ENCODE peak calls at places on chromosomes 12 and 14, in ten cellular contexts. C is CD8-positive, alpha-beta T cell; G is DND-41; Z is lower leg skin; M is psoas muscle; H is fibroblast of lung; S is fibroblast of the aortic adventitia; Q is mammary epithelial cell; P is AG04450; Y is GM06990. F is an unnamed sample.

GRCh38 chr14:52706724-52707706 is at the start of gene PSMC6:
- DNase-seq in C (peak), G (peak), Z (peak), M (peak), H (peak), S (peak), Q (peak), P (peak), Y (peak), F (peak)

GRCh38 chr14:72892879-72893635 is 844 bp downstream of the DPF3 start:
- DNase-seq in C (peak), G (peak), Z (no peak), M (peak), H (no peak), S (peak), Q (peak), P (no peak), Y (peak), F (peak)

GRCh38 chr12:53267309-53268008 is 640 bp upstream of the ESPL1 start:
- DNase-seq in C (no peak), G (no peak), Z (no peak), M (peak), H (no peak), S (no peak), Q (no peak), P (no peak), Y (no peak), F (no peak)

GRCh38 chr14:54944737-54945391 is 42.2 kb upstream of the GCH1 start:
- DNase-seq in C (no peak), G (no peak), Z (no peak), M (no peak), H (no peak), S (no peak), Q (no peak), P (no peak), Y (no peak), F (no peak)

GRCh38 chr12:3490848-3491382 is at the start of gene PRMT8:
- DNase-seq in C (no peak), G (no peak), Z (no peak), M (no peak), H (peak), S (no peak), Q (peak), P (no peak), Y (no peak), F (no peak)

GRCh38 chr14:76701981-76702380 is 59.3 kb upstream of the VASH1 start:
- DNase-seq in C (no peak), G (no peak), Z (peak), M (peak), H (no peak), S (peak), Q (no peak), P (no peak), Y (no peak), F (no peak)

GRCh38 chr14:61694039-61694438 is 1.3 kb upstream of the HIF1A start:
- DNase-seq in C (no peak), G (no peak), Z (no peak), M (no peak), H (no peak), S (no peak), Q (no peak), P (no peak), Y (no peak), F (no peak)

GRCh38 chr12:15754233-15754632 is 35.0 kb downstream of the EPS8 start:
- DNase-seq in C (no peak), G (no peak), Z (no peak), M (no peak), H (peak), S (peak), Q (no peak), P (no peak), Y (no peak), F (no peak)

GRCh38 chr12:39743655-39744054 is 124.1 kb upstream of the ABCD2 start:
- DNase-seq in C (no peak), G (no peak), Z (no peak), M (no peak), H (no peak), S (no peak), Q (no peak), P (no peak), Y (no peak), F (no peak)

GRCh38 chr12:31362759-31363415 is 36.9 kb upstream of the SINHCAF start:
- DNase-seq in C (no peak), G (peak), Z (no peak), M (no peak), H (no peak), S (no peak), Q (peak), P (no peak), Y (peak), F (peak)

GRCh38 chr14:104787736-104788532 is 7.6 kb downstream of the AKT1 start:
- DNase-seq in C (no peak), G (no peak), Z (no peak), M (no peak), H (no peak), S (no peak), Q (no peak), P (no peak), Y (no peak), F (no peak)

GRCh38 chr12:105369014-105369413 is 38.5 kb downstream of the C12orf75 start:
- DNase-seq in C (no peak), G (no peak), Z (no peak), M (no peak), H (peak), S (peak), Q (peak), P (peak), Y (no peak), F (no peak)

GRCh38 chr12:133080051-133080618 is 588 bp upstream of the ZNF140 start:
- DNase-seq in C (peak), G (peak), Z (peak), M (peak), H (peak), S (peak), Q (peak), P (peak), Y (peak), F (peak)
- TF ChIP-seq CTCF in C (no peak), G (peak), Z (no peak), M (no peak), H (no peak), S (peak), Q (no peak), P (peak), Y (no peak), F (peak)

GRCh38 chr12:109807954-109808353 is 25.2 kb downstream of the TRPV4 start:
- DNase-seq in C (no peak), G (no peak), Z (no peak), M (no peak), H (no peak), S (no peak), Q (no peak), P (no peak), Y (no peak), F (no peak)

GRCh38 chr12:109811624-109811995 is 21.6 kb downstream of the TRPV4 start:
- DNase-seq in C (no peak), G (no peak), Z (no peak), M (no peak), H (no peak), S (no peak), Q (no peak), P (no peak), Y (no peak), F (no peak)

GRCh38 chr12:109810954-109811623 is 22.1 kb downstream of the TRPV4 start:
- DNase-seq in C (no peak), G (no peak), Z (no peak), M (no peak), H (no peak), S (no peak), Q (no peak), P (no peak), Y (no peak), F (no peak)

GRCh38 chr12:109804820-109805761 is 28.1 kb downstream of the TRPV4 start:
- DNase-seq in C (peak), G (peak), Z (peak), M (peak), H (peak), S (peak), Q (peak), P (no peak), Y (peak), F (peak)

DNA sequence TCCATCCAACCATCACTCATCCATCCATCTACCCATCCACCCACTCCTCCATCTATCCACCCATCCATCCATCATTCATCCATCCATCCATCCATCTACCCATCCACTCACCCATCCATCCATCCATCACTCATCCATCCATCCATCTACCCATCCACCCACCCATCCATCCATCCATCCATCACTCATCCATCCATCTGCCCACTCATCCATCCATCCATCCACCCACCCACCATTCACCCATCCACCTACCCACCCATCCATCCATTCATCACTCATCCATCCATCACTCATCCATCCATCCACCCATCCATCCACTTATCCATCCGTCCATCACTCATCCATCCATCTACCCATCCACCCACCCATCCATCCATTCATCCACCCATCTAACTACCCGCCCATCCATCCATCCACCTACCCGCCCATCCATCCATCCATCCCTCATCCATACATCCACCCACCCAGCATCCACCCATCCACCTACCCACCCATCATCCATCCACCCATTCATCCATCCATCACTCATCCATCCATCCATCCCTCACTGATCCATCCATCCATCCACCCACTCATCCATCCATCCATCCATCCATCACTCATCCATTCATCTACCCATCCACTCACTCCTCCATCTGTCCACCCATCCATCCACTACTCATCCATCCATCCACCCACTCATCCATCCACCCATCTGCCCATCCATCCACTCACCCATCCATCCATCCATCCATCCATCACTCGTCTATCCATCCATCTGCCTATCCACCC is 24.1 kb downstream of the TRPV4 start:
- DNase-seq in C (no peak), G (no peak), Z (no peak), M (no peak), H (no peak), S (no peak), Q (no peak), P (no peak), Y (no peak), F (no peak)
- H3K4me3 ChIP-seq in C (no peak), G (no peak), Z (no peak), M (no peak), H (no peak), S (no peak), Q (no peak), P (no peak), Y (no peak), F (no peak)

GRCh38 chr12:8912910-8913309 is 1.4 kb upstream of the PHC1 start:
- DNase-seq in C (no peak), G (no peak), Z (no peak), M (no peak), H (no peak), S (no peak), Q (peak), P (no peak), Y (no peak), F (peak)
- TF ChIP-seq CTCF in C (peak), G (no peak), Z (no peak), M (no peak), H (peak), S (peak), Q (peak), P (peak), Y (no peak), F (peak)

GRCh38 chr12:121799842-121800693 is 3.7 kb upstream of the SETD1B start:
- DNase-seq in C (peak), G (peak), Z (peak), M (peak), H (peak), S (peak), Q (peak), P (peak), Y (peak), F (peak)

GRCh38 chr12:121796855-121797751 is 3.6 kb upstream of the RHOF start:
- DNase-seq in C (no peak), G (no peak), Z (peak), M (peak), H (peak), S (peak), Q (peak), P (no peak), Y (no peak), F (no peak)

GRCh38 chr12:121798807-121799174 is 5.0 kb upstream of the SETD1B start:
- DNase-seq in C (no peak), G (no peak), Z (peak), M (no peak), H (no peak), S (no peak), Q (no peak), P (no peak), Y (no peak), F (no peak)

GRCh38 chr12:121799175-121799841 is 4.5 kb upstream of the SETD1B start:
- DNase-seq in C (peak), G (peak), Z (peak), M (peak), H (peak), S (peak), Q (peak), P (no peak), Y (no peak), F (peak)

DNA sequence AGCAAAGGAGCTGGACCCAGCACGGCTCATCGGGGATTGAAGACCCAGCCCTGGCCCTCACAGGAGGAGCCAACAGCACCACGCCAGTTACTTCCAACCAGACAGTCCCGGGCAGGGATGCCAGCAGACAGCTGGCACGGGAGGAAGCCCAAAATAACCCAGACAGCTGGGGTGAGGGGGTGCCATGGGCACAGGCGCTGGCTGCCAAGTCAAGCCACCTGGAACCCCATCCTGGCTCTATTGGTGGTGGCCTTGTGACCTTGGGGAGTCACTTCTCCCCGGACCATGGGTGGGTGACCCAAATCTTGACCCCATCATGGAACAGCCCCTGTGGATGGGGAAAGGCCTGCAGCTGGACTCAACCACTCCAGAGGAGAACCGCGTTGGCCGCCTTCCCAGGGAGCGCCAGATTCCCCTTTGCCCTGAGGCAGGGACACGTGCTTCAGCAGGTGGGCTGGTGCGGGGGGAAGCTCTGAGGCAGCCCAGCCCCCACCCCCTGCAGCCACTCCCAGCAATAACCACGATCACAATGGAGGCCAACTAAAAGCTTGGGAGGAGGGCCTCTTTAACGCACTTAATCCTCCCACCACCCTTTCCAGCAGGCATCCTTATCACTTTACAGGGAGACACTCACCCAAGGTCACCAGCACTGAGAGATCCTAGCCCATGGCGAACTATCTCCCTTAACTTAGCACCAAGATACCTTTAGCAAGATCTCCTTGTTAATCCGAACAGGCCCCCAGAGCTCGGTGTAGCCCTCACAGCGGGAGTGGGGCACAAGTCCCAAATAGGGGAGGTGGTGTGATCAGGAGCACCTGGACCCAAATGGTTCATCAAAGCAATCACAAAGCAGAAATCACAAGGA is 4.7 kb upstream of the RHOF start:
- DNase-seq in C (no peak), G (peak), Z (peak), M (peak), H (peak), S (peak), Q (no peak), P (no peak), Y (peak), F (no peak)
- H3K4me3 ChIP-seq in C (peak), G (peak), Z (no peak), M (peak), H (peak), S (peak), Q (peak), P (peak), Y (no peak), F (no peak)

DNA sequence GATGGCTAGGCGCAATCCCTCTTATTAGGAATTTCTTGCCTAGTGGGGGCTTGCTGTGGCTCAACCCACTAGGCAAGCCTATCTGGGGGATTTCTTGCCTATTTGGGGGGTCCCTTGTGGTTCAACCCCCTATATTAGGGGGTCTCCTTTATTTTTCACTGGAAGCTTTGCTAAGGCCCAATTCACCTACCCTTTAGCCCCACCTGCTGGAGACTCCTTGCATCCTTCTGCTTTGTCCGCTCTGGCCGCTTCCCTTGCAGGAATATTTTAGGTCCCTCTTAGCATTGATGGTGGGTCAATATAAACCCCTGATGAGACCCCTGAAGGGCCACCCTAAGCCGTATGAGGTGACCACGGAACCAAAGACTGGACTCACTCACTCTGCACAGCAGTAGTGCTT is 1552.1 kb downstream of the AACS start:
- DNase-seq in C (no peak), G (no peak), Z (no peak), M (no peak), H (no peak), S (no peak), Q (no peak), P (no peak), Y (no peak), F (no peak)
- TF ChIP-seq CTCF in C (no peak), G (peak), Z (no peak), M (no peak), H (peak), S (no peak), Q (no peak), P (no peak), Y (peak), F (peak)

DNA sequence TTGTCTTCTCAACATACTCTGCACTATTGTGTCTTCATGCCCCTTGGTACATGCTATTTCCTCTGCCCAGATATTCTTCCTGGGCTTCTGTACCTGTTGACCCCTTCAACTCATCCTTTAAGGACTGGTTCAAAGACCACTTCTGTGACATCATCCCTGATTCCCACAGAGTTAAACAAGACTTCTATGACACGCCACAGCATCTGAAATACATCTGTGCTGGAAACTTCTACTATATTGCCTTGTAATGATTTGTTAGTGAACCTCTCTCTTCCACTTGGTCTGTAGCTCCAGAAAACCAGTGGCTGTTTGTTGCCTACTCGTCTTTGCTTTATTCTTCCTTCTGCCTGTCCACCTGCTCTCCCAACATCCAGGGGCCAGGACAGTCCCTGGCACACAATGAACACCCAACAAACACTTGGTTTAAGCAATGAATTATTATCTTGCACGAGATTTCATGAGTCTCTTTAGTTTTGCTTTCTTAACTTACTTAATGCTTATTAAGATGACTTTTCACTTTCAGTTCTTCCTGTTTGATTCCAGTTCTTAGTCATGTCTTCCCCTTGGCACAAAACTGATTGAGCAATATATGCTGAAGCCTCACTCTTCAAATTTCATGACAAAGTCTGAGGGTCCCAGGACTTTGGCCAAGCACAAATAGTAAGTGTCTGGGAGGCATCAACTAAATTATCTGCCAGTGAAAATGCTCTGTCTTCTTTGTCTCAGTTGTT is 485.9 kb downstream of the APAF1 start:
- DNase-seq in C (no peak), G (no peak), Z (no peak), M (no peak), H (peak), S (no peak), Q (no peak), P (no peak), Y (peak), F (peak)
- H3K4me3 ChIP-seq in C (no peak), G (no peak), Z (no peak), M (peak), H (no peak), S (no peak), Q (no peak), P (no peak), Y (peak), F (peak)

DNA sequence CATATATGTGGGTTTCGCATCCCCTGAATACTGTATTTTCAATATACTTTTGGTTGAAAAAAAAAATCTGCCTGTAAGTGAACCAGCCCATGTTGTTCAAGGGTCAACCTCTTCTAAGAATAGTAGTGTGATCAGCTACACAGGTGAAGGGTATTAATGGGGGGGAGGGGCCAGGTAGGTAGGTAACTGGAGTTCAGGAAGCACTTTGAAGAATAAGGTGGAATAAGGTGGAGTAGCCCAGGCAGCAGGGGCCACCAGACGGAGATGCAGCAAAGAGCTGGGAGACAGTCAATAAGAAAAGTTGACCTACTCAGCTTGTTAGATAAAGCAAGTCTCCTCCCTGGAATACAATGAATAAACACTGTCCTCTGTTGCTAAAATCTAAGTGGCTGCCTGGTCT is 9.3 kb downstream of the LDHB start:
- DNase-seq in C (no peak), G (no peak), Z (no peak), M (no peak), H (no peak), S (no peak), Q (no peak), P (no peak), Y (no peak), F (no peak)
- TF ChIP-seq CTCF in C (no peak), G (no peak), Z (no peak), M (no peak), H (no peak), S (no peak), Q (no peak), P (no peak), Y (no peak), F (no peak)

DNA sequence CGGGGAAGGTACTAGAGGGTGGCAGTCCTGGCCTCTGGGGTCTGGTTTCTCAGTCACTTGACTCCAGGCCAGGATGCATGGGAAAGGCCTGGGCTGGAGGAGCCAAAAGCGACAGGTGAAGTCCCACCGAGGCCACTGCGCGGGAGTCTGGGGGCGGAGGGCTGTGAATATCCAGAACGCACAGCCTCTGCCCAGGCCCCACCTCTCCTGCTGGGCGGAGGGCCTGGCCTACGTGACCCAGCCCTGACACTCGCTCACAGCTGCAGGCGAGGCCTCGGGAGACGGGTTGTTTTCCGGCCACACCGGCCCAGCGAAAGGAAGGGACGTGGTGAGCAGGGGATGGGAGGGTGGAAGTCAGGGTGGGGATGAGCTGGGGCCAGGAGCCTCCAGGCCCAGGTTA is 91.2 kb downstream of the RFLNA start:
- DNase-seq in C (no peak), G (no peak), Z (no peak), M (peak), H (no peak), S (peak), Q (no peak), P (no peak), Y (no peak), F (no peak)
- H3K4me3 ChIP-seq in C (no peak), G (no peak), Z (no peak), M (peak), H (no peak), S (peak), Q (no peak), P (no peak), Y (no peak), F (no peak)

GRCh38 chr14:40252817-40253447 is 820.7 kb upstream of the FBXO33 start:
- DNase-seq in C (no peak), G (no peak), Z (no peak), M (peak), H (no peak), S (no peak), Q (no peak), P (no peak), Y (no peak), F (no peak)
- TF ChIP-seq CTCF in C (no peak), G (no peak), Z (no peak), M (no peak), H (no peak), S (no peak), Q (no peak), P (no peak), Y (no peak), F (no peak)

GRCh38 chr12:80988986-80989385 is 51.3 kb upstream of the LIN7A start:
- DNase-seq in C (no peak), G (no peak), Z (no peak), M (no peak), H (no peak), S (peak), Q (no peak), P (no peak), Y (no peak), F (no peak)
- H3K4me3 ChIP-seq in C (no peak), G (no peak), Z (no peak), M (no peak), H (no peak), S (no peak), Q (no peak), P (no peak), Y (no peak), F (no peak)